ENCODE peak calls at places on chromosome 16, in ten cellular contexts. One of them, this sample, is unnamed.
A peak's percentile ranks its signal among the peaks of the same experiment; 100 is the strongest.

GRCh38 chr16:80372341-80372740 is 168.5 kb upstream of the DYNLRB2 start:
- DNase-seq in tibial artery: no peak
- DNase-seq in transverse colon: no peak
- DNase-seq in adipocyte: no peak
- DNase-seq in neural progenitor cell: peak; percentile 77
- DNase-seq in WERI-Rb-1: no peak
- DNase-seq in skeletal muscle cell: no peak
- DNase-seq in CD8-positive, alpha-beta T cell: no peak
- DNase-seq in Caco-2: no peak
- DNase-seq in heart left ventricle: no peak
- DNase-seq in this sample: no peak

GRCh38 chr16:57276596-57276995 is 7.9 kb downstream of the PLLP start:
- DNase-seq in tibial artery: no peak
- DNase-seq in transverse colon: no peak
- DNase-seq in adipocyte: no peak
- DNase-seq in neural progenitor cell: no peak
- DNase-seq in WERI-Rb-1: no peak
- DNase-seq in skeletal muscle cell: no peak
- DNase-seq in CD8-positive, alpha-beta T cell: no peak
- DNase-seq in Caco-2: no peak
- DNase-seq in heart left ventricle: no peak
- DNase-seq in this sample: no peak

GRCh38 chr16:69243479-69243878 is 56.5 kb downstream of the SNTB2 start:
- DNase-seq in tibial artery: no peak
- DNase-seq in transverse colon: no peak
- DNase-seq in adipocyte: peak; percentile 87
- DNase-seq in neural progenitor cell: no peak
- DNase-seq in WERI-Rb-1: no peak
- DNase-seq in skeletal muscle cell: peak; percentile 32
- DNase-seq in CD8-positive, alpha-beta T cell: no peak
- DNase-seq in Caco-2: no peak
- DNase-seq in heart left ventricle: no peak
- DNase-seq in this sample: peak; percentile 71

GRCh38 chr16:15640966-15641365 is 2.0 kb downstream of the MARF1 start:
- DNase-seq in tibial artery: no peak
- DNase-seq in transverse colon: no peak
- DNase-seq in adipocyte: no peak
- DNase-seq in neural progenitor cell: no peak
- DNase-seq in WERI-Rb-1: no peak
- DNase-seq in skeletal muscle cell: no peak
- DNase-seq in CD8-positive, alpha-beta T cell: no peak
- DNase-seq in Caco-2: no peak
- DNase-seq in heart left ventricle: no peak
- DNase-seq in this sample: no peak

GRCh38 chr16:22055881-22056280 is 36.5 kb upstream of the VWA3A start:
- DNase-seq in tibial artery: no peak
- DNase-seq in transverse colon: no peak
- DNase-seq in adipocyte: no peak
- DNase-seq in neural progenitor cell: peak; percentile 59
- DNase-seq in WERI-Rb-1: peak; percentile 16
- DNase-seq in skeletal muscle cell: no peak
- DNase-seq in CD8-positive, alpha-beta T cell: no peak
- DNase-seq in Caco-2: peak; percentile 11
- DNase-seq in heart left ventricle: no peak
- DNase-seq in this sample: no peak

GRCh38 chr16:12160815-12161550 is 184.4 kb downstream of the SNX29 start:
- DNase-seq in tibial artery: no peak
- DNase-seq in transverse colon: no peak
- DNase-seq in adipocyte: no peak
- DNase-seq in neural progenitor cell: no peak
- DNase-seq in WERI-Rb-1: no peak
- DNase-seq in skeletal muscle cell: no peak
- DNase-seq in CD8-positive, alpha-beta T cell: no peak
- DNase-seq in Caco-2: no peak
- DNase-seq in heart left ventricle: no peak
- DNase-seq in this sample: no peak

GRCh38 chr16:23026777-23027362 is 122.4 kb downstream of the USP31 start:
- DNase-seq in tibial artery: no peak
- DNase-seq in transverse colon: no peak
- DNase-seq in adipocyte: peak; percentile 40
- DNase-seq in neural progenitor cell: peak; percentile 82
- DNase-seq in WERI-Rb-1: no peak
- DNase-seq in skeletal muscle cell: no peak
- DNase-seq in CD8-positive, alpha-beta T cell: no peak
- DNase-seq in Caco-2: peak; percentile 43
- DNase-seq in heart left ventricle: no peak
- DNase-seq in this sample: peak; percentile 12

GRCh38 chr16:62545039-62545438 is 508.8 kb upstream of the CDH8 start:
- DNase-seq in tibial artery: no peak
- DNase-seq in transverse colon: no peak
- DNase-seq in adipocyte: no peak
- DNase-seq in neural progenitor cell: no peak
- DNase-seq in WERI-Rb-1: no peak
- DNase-seq in skeletal muscle cell: no peak
- DNase-seq in CD8-positive, alpha-beta T cell: no peak
- DNase-seq in Caco-2: no peak
- DNase-seq in heart left ventricle: no peak
- DNase-seq in this sample: no peak

GRCh38 chr16:81429045-81429521 is 15.5 kb upstream of the CMIP start:
- DNase-seq in tibial artery: no peak
- DNase-seq in transverse colon: peak; percentile 53
- DNase-seq in adipocyte: no peak
- DNase-seq in neural progenitor cell: peak; percentile 61
- DNase-seq in WERI-Rb-1: peak; percentile 16
- DNase-seq in skeletal muscle cell: no peak
- DNase-seq in CD8-positive, alpha-beta T cell: no peak
- DNase-seq in Caco-2: peak; percentile 70
- DNase-seq in heart left ventricle: peak; percentile 35
- DNase-seq in this sample: peak; percentile 79

GRCh38 chr16:57345021-57345420 is 13.6 kb upstream of the CCL22 start:
- DNase-seq in tibial artery: no peak
- DNase-seq in transverse colon: no peak
- DNase-seq in adipocyte: no peak
- DNase-seq in neural progenitor cell: no peak
- DNase-seq in WERI-Rb-1: no peak
- DNase-seq in skeletal muscle cell: no peak
- DNase-seq in CD8-positive, alpha-beta T cell: no peak
- DNase-seq in Caco-2: no peak
- DNase-seq in heart left ventricle: no peak
- DNase-seq in this sample: no peak

DNA sequence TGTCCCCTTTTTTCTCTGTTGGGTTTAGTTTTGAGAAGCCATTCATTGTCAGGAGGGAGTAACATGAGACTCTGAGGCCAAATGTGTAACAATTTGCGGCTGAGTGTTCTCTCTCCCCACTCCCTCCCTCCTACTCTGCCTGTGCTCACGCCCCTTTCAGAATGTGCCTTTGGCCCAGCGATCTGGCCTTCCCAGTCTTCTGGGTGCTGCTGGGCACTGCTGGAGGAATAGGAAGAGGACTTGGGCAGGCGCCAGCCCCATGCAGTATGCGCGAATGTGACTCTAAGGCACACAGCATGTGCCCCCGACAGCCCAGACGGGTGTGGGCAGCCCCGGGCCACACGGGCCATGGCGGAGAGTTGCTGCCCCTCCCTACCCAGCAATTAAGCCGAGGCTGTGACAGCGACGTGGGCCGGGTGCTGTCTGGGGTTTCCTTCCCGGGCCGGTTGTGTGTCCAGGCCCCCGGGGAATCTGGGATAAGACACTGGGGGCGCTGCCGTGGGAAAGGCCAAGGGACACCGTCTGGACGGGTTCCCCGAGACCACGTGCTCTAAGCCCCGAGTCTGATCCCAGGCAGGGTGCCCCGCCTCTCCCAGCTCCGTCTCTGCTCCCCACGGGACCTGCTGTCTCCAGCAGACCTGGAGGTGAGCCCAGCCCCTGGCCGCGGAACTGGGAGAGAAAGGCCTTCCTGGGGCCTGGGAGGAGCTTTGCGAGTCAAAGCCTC is 92.4 kb downstream of the IRX3 start:
- DNase-seq in tibial artery: peak; percentile 94
- DNase-seq in transverse colon: peak; percentile 11
- DNase-seq in adipocyte: peak; percentile 17
- DNase-seq in neural progenitor cell: peak; percentile 55
- DNase-seq in WERI-Rb-1: peak; percentile 37
- DNase-seq in skeletal muscle cell: no peak
- DNase-seq in CD8-positive, alpha-beta T cell: no peak
- DNase-seq in Caco-2: no peak
- DNase-seq in heart left ventricle: peak; percentile 85
- DNase-seq in this sample: peak; percentile 46
- H3K4me3 ChIP-seq in tibial artery: peak overlapping the region; percentile 57
- H3K4me3 ChIP-seq in transverse colon: no peak overlapping the region
- H3K4me3 ChIP-seq in adipocyte: peak overlapping the region; percentile 73
- H3K4me3 ChIP-seq in neural progenitor cell: peak overlapping the region; percentile 16
- H3K4me3 ChIP-seq in WERI-Rb-1: no peak overlapping the region
- H3K4me3 ChIP-seq in skeletal muscle cell: peak overlapping the region; percentile 15
- H3K4me3 ChIP-seq in CD8-positive, alpha-beta T cell: no peak overlapping the region
- H3K4me3 ChIP-seq in Caco-2: no peak overlapping the region
- H3K4me3 ChIP-seq in heart left ventricle: peak overlapping the region; percentile 21
- H3K4me3 ChIP-seq in this sample: peak overlapping the region; percentile 9

DNA sequence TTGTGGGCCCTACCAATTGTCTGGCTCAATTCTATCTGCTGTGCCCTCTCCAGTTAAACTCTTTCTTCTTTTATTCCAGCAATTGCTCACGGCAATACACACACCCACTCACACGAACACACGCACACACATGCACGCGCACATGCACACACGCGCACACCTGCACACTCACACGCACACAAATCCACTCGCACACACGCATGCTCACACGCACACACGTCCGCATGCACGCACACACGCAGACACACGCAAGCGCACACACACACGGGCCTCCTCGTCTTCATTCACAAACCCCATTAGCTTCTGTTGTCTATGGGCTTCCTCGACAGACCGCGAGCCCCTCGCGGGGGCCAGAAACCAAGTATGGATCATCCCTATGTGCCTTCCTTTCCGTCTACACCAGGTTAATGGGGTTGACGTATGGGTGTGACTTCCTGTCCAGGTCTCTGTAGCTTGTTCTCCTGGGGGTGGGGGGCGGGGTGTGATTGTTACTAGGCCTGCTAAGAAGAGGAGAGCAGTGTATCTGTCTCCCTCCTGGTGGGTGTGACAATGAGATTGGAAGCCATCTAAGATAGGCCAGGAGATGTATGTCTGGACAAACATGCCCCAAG is 717 bp upstream of the CTF1 start:
- DNase-seq in tibial artery: no peak
- DNase-seq in transverse colon: no peak
- DNase-seq in adipocyte: no peak
- DNase-seq in neural progenitor cell: no peak
- DNase-seq in WERI-Rb-1: no peak
- DNase-seq in skeletal muscle cell: no peak
- DNase-seq in CD8-positive, alpha-beta T cell: no peak
- DNase-seq in Caco-2: no peak
- DNase-seq in heart left ventricle: no peak
- DNase-seq in this sample: no peak
- H3K4me3 ChIP-seq in tibial artery: peak overlapping the region; percentile 72
- H3K4me3 ChIP-seq in transverse colon: peak overlapping the region; percentile 40
- H3K4me3 ChIP-seq in adipocyte: peak overlapping the region; percentile 83
- H3K4me3 ChIP-seq in neural progenitor cell: peak overlapping the region; percentile 69
- H3K4me3 ChIP-seq in WERI-Rb-1: no peak overlapping the region
- H3K4me3 ChIP-seq in skeletal muscle cell: peak overlapping the region; percentile 57
- H3K4me3 ChIP-seq in CD8-positive, alpha-beta T cell: no peak overlapping the region
- H3K4me3 ChIP-seq in Caco-2: peak overlapping the region; percentile 41
- H3K4me3 ChIP-seq in heart left ventricle: peak overlapping the region; percentile 58
- H3K4me3 ChIP-seq in this sample: peak overlapping the region; percentile 71

GRCh38 chr16:73054732-73055481 is 7.0 kb upstream of the ZFHX3 start:
- DNase-seq in tibial artery: no peak
- DNase-seq in transverse colon: no peak
- DNase-seq in adipocyte: peak; percentile 71
- DNase-seq in neural progenitor cell: no peak
- DNase-seq in WERI-Rb-1: no peak
- DNase-seq in skeletal muscle cell: peak; percentile 64
- DNase-seq in CD8-positive, alpha-beta T cell: no peak
- DNase-seq in Caco-2: peak; percentile 39
- DNase-seq in heart left ventricle: no peak
- DNase-seq in this sample: no peak
- H3K4me3 ChIP-seq in tibial artery: peak overlapping the region; percentile 84
- H3K4me3 ChIP-seq in transverse colon: peak overlapping the region; percentile 10
- H3K4me3 ChIP-seq in adipocyte: peak overlapping the region; percentile 83
- H3K4me3 ChIP-seq in neural progenitor cell: no peak overlapping the region
- H3K4me3 ChIP-seq in WERI-Rb-1: peak overlapping the region; percentile 70
- H3K4me3 ChIP-seq in skeletal muscle cell: peak overlapping the region; percentile 21
- H3K4me3 ChIP-seq in CD8-positive, alpha-beta T cell: no peak overlapping the region
- H3K4me3 ChIP-seq in Caco-2: no peak overlapping the region
- H3K4me3 ChIP-seq in heart left ventricle: peak overlapping the region; percentile 7
- H3K4me3 ChIP-seq in this sample: no peak overlapping the region

GRCh38 chr16:66620419-66620775 is 15.9 kb downstream of the CMTM3 start:
- DNase-seq in tibial artery: peak; percentile 40
- DNase-seq in transverse colon: no peak
- DNase-seq in adipocyte: no peak
- DNase-seq in neural progenitor cell: no peak
- DNase-seq in WERI-Rb-1: peak; percentile 53
- DNase-seq in skeletal muscle cell: no peak
- DNase-seq in CD8-positive, alpha-beta T cell: no peak
- DNase-seq in Caco-2: no peak
- DNase-seq in heart left ventricle: no peak
- DNase-seq in this sample: no peak

GRCh38 chr16:66617728-66618127 is 13.2 kb downstream of the CMTM3 start:
- DNase-seq in tibial artery: peak; percentile 35
- DNase-seq in transverse colon: no peak
- DNase-seq in adipocyte: no peak
- DNase-seq in neural progenitor cell: no peak
- DNase-seq in WERI-Rb-1: no peak
- DNase-seq in skeletal muscle cell: no peak
- DNase-seq in CD8-positive, alpha-beta T cell: no peak
- DNase-seq in Caco-2: no peak
- DNase-seq in heart left ventricle: no peak
- DNase-seq in this sample: no peak

GRCh38 chr16:66618588-66618987 is 14.1 kb downstream of the CMTM3 start:
- DNase-seq in tibial artery: peak; percentile 79
- DNase-seq in transverse colon: no peak
- DNase-seq in adipocyte: peak; percentile 93
- DNase-seq in neural progenitor cell: no peak
- DNase-seq in WERI-Rb-1: no peak
- DNase-seq in skeletal muscle cell: peak; percentile 94
- DNase-seq in CD8-positive, alpha-beta T cell: no peak
- DNase-seq in Caco-2: no peak
- DNase-seq in heart left ventricle: no peak
- DNase-seq in this sample: peak; percentile 95

GRCh38 chr16:66619534-66620418 is 15.3 kb downstream of the CMTM3 start:
- DNase-seq in tibial artery: peak; percentile 3
- DNase-seq in transverse colon: no peak
- DNase-seq in adipocyte: peak; percentile 48
- DNase-seq in neural progenitor cell: no peak
- DNase-seq in WERI-Rb-1: no peak
- DNase-seq in skeletal muscle cell: peak; percentile 89
- DNase-seq in CD8-positive, alpha-beta T cell: no peak
- DNase-seq in Caco-2: no peak
- DNase-seq in heart left ventricle: no peak
- DNase-seq in this sample: peak; percentile 66

DNA sequence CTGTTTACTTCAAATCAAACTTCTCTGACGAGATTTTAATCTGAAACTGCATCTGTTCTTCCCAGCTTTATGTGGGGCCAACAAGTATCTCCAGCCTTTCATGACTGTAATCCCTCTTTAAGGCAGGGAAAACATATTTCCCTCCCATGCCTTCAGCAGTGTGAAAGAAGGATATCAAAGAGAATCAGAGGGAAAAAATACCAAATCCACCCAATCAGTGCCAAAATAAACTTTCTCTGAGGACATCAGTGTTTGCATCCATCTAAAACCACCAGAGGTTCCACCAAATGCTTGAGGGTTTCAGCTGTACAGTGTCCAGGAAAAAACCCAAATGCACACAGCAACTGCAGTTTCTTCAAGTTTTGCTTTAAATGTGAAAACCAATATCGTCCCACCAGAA is 14.5 kb downstream of the CMTM3 start:
- DNase-seq in tibial artery: no peak
- DNase-seq in transverse colon: no peak
- DNase-seq in adipocyte: peak; percentile 69
- DNase-seq in neural progenitor cell: no peak
- DNase-seq in WERI-Rb-1: no peak
- DNase-seq in skeletal muscle cell: peak; percentile 54
- DNase-seq in CD8-positive, alpha-beta T cell: no peak
- DNase-seq in Caco-2: no peak
- DNase-seq in heart left ventricle: no peak
- DNase-seq in this sample: peak; percentile 71
- H3K4me3 ChIP-seq in tibial artery: no peak overlapping the region
- H3K4me3 ChIP-seq in transverse colon: no peak overlapping the region
- H3K4me3 ChIP-seq in adipocyte: peak overlapping the region; percentile 43
- H3K4me3 ChIP-seq in neural progenitor cell: no peak overlapping the region
- H3K4me3 ChIP-seq in WERI-Rb-1: no peak overlapping the region
- H3K4me3 ChIP-seq in skeletal muscle cell: no peak overlapping the region
- H3K4me3 ChIP-seq in CD8-positive, alpha-beta T cell: no peak overlapping the region
- H3K4me3 ChIP-seq in Caco-2: no peak overlapping the region
- H3K4me3 ChIP-seq in heart left ventricle: no peak overlapping the region
- H3K4me3 ChIP-seq in this sample: no peak overlapping the region